ENCODE peak calls at places on chromosomes 3 and 15, in ten cellular contexts. One of them, this sample, is unnamed.

GRCh38 chr3:42123824-42124500 is 32.8 kb downstream of the TRAK1 start:
- DNase-seq in hippocampal formation: no peak
- DNase-seq in T-cell: no peak
- DNase-seq in activated CD4-positive, alpha-beta T cell treated with anti-CD3 and anti-CD28 coated beads, Interleukin-2, amount 10 ng/mL, durations not matched to agents 7 days and 5 days: no peak
- DNase-seq in skeletal muscle cell: no peak
- DNase-seq in activated CD4-positive, CD25-positive, alpha-beta regulatory T cell treated with anti-CD3 and anti-CD28 coated beads, Interleukin-2, amount 50 U/mL, for 16 hours: no peak
- DNase-seq in globus pallidus: no peak
- DNase-seq in stimulated activated CD8-positive, alpha-beta memory T cell treated with anti-CD3 and anti-CD28 coated beads, Interleukin-15, amount 100 ng/mL, for 24 hours: no peak
- DNase-seq in sciatic nerve: no peak
- DNase-seq in activated CD8-positive, alpha-beta memory T cell treated with anti-CD3 and anti-CD28 coated beads for 24 hours: peak; percentile 32
- DNase-seq in this sample: no peak

GRCh38 chr3:139718415-139718814 is 40.6 kb upstream of the NMNAT3 start:
- DNase-seq in hippocampal formation: peak; percentile 2
- DNase-seq in T-cell: no peak
- DNase-seq in activated CD4-positive, alpha-beta T cell treated with anti-CD3 and anti-CD28 coated beads, Interleukin-2, amount 10 ng/mL, durations not matched to agents 7 days and 5 days: no peak
- DNase-seq in skeletal muscle cell: peak; percentile 7
- DNase-seq in activated CD4-positive, CD25-positive, alpha-beta regulatory T cell treated with anti-CD3 and anti-CD28 coated beads, Interleukin-2, amount 50 U/mL, for 16 hours: no peak
- DNase-seq in globus pallidus: peak; percentile 19
- DNase-seq in stimulated activated CD8-positive, alpha-beta memory T cell treated with anti-CD3 and anti-CD28 coated beads, Interleukin-15, amount 100 ng/mL, for 24 hours: no peak
- DNase-seq in sciatic nerve: no peak
- DNase-seq in activated CD8-positive, alpha-beta memory T cell treated with anti-CD3 and anti-CD28 coated beads for 24 hours: no peak
- DNase-seq in this sample: no peak

GRCh38 chr15:40743466-40743865 is 11.6 kb downstream of the RMDN3 start:
- DNase-seq in hippocampal formation: no peak
- DNase-seq in T-cell: no peak
- DNase-seq in activated CD4-positive, alpha-beta T cell treated with anti-CD3 and anti-CD28 coated beads, Interleukin-2, amount 10 ng/mL, durations not matched to agents 7 days and 5 days: peak; percentile 33
- DNase-seq in skeletal muscle cell: no peak
- DNase-seq in activated CD4-positive, CD25-positive, alpha-beta regulatory T cell treated with anti-CD3 and anti-CD28 coated beads, Interleukin-2, amount 50 U/mL, for 16 hours: no peak
- DNase-seq in globus pallidus: no peak
- DNase-seq in stimulated activated CD8-positive, alpha-beta memory T cell treated with anti-CD3 and anti-CD28 coated beads, Interleukin-15, amount 100 ng/mL, for 24 hours: no peak
- DNase-seq in sciatic nerve: peak; percentile 4
- DNase-seq in activated CD8-positive, alpha-beta memory T cell treated with anti-CD3 and anti-CD28 coated beads for 24 hours: no peak
- DNase-seq in this sample: no peak

GRCh38 chr3:128619146-128619890 is 31.3 kb downstream of the RPN1 start:
- DNase-seq in hippocampal formation: no peak
- DNase-seq in T-cell: no peak
- DNase-seq in activated CD4-positive, alpha-beta T cell treated with anti-CD3 and anti-CD28 coated beads, Interleukin-2, amount 10 ng/mL, durations not matched to agents 7 days and 5 days: peak; percentile 26
- DNase-seq in skeletal muscle cell: peak; percentile 89
- DNase-seq in activated CD4-positive, CD25-positive, alpha-beta regulatory T cell treated with anti-CD3 and anti-CD28 coated beads, Interleukin-2, amount 50 U/mL, for 16 hours: no peak
- DNase-seq in globus pallidus: no peak
- DNase-seq in stimulated activated CD8-positive, alpha-beta memory T cell treated with anti-CD3 and anti-CD28 coated beads, Interleukin-15, amount 100 ng/mL, for 24 hours: no peak
- DNase-seq in sciatic nerve: no peak
- DNase-seq in activated CD8-positive, alpha-beta memory T cell treated with anti-CD3 and anti-CD28 coated beads for 24 hours: peak; percentile 69
- DNase-seq in this sample: no peak

GRCh38 chr15:29805043-29805707 is 17.1 kb downstream of the TJP1 start:
- DNase-seq in hippocampal formation: peak; percentile 59
- DNase-seq in T-cell: no peak
- DNase-seq in activated CD4-positive, alpha-beta T cell treated with anti-CD3 and anti-CD28 coated beads, Interleukin-2, amount 10 ng/mL, durations not matched to agents 7 days and 5 days: no peak
- DNase-seq in skeletal muscle cell: peak; percentile 72
- DNase-seq in activated CD4-positive, CD25-positive, alpha-beta regulatory T cell treated with anti-CD3 and anti-CD28 coated beads, Interleukin-2, amount 50 U/mL, for 16 hours: no peak
- DNase-seq in globus pallidus: peak; percentile 93
- DNase-seq in stimulated activated CD8-positive, alpha-beta memory T cell treated with anti-CD3 and anti-CD28 coated beads, Interleukin-15, amount 100 ng/mL, for 24 hours: no peak
- DNase-seq in sciatic nerve: no peak
- DNase-seq in activated CD8-positive, alpha-beta memory T cell treated with anti-CD3 and anti-CD28 coated beads for 24 hours: no peak
- DNase-seq in this sample: no peak

GRCh38 chr3:8817486-8817885 is 48.1 kb upstream of the OXTR start:
- DNase-seq in hippocampal formation: no peak
- DNase-seq in T-cell: no peak
- DNase-seq in activated CD4-positive, alpha-beta T cell treated with anti-CD3 and anti-CD28 coated beads, Interleukin-2, amount 10 ng/mL, durations not matched to agents 7 days and 5 days: no peak
- DNase-seq in skeletal muscle cell: no peak
- DNase-seq in activated CD4-positive, CD25-positive, alpha-beta regulatory T cell treated with anti-CD3 and anti-CD28 coated beads, Interleukin-2, amount 50 U/mL, for 16 hours: no peak
- DNase-seq in globus pallidus: no peak
- DNase-seq in stimulated activated CD8-positive, alpha-beta memory T cell treated with anti-CD3 and anti-CD28 coated beads, Interleukin-15, amount 100 ng/mL, for 24 hours: no peak
- DNase-seq in sciatic nerve: no peak
- DNase-seq in activated CD8-positive, alpha-beta memory T cell treated with anti-CD3 and anti-CD28 coated beads for 24 hours: no peak
- DNase-seq in this sample: no peak

GRCh38 chr3:141482250-141482937 is 4.4 kb upstream of the RASA2 start:
- DNase-seq in hippocampal formation: no peak
- DNase-seq in T-cell: no peak
- DNase-seq in activated CD4-positive, alpha-beta T cell treated with anti-CD3 and anti-CD28 coated beads, Interleukin-2, amount 10 ng/mL, durations not matched to agents 7 days and 5 days: no peak
- DNase-seq in skeletal muscle cell: peak; percentile 75
- DNase-seq in activated CD4-positive, CD25-positive, alpha-beta regulatory T cell treated with anti-CD3 and anti-CD28 coated beads, Interleukin-2, amount 50 U/mL, for 16 hours: no peak
- DNase-seq in globus pallidus: no peak
- DNase-seq in stimulated activated CD8-positive, alpha-beta memory T cell treated with anti-CD3 and anti-CD28 coated beads, Interleukin-15, amount 100 ng/mL, for 24 hours: no peak
- DNase-seq in sciatic nerve: no peak
- DNase-seq in activated CD8-positive, alpha-beta memory T cell treated with anti-CD3 and anti-CD28 coated beads for 24 hours: no peak
- DNase-seq in this sample: no peak

GRCh38 chr15:80152896-80153876 is at the start of gene FAH:
- DNase-seq in hippocampal formation: peak; percentile 69
- DNase-seq in T-cell: peak; percentile 29
- DNase-seq in activated CD4-positive, alpha-beta T cell treated with anti-CD3 and anti-CD28 coated beads, Interleukin-2, amount 10 ng/mL, durations not matched to agents 7 days and 5 days: peak; percentile 53
- DNase-seq in skeletal muscle cell: no peak
- DNase-seq in activated CD4-positive, CD25-positive, alpha-beta regulatory T cell treated with anti-CD3 and anti-CD28 coated beads, Interleukin-2, amount 50 U/mL, for 16 hours: no peak
- DNase-seq in globus pallidus: no peak
- DNase-seq in stimulated activated CD8-positive, alpha-beta memory T cell treated with anti-CD3 and anti-CD28 coated beads, Interleukin-15, amount 100 ng/mL, for 24 hours: peak; percentile 8
- DNase-seq in sciatic nerve: no peak
- DNase-seq in activated CD8-positive, alpha-beta memory T cell treated with anti-CD3 and anti-CD28 coated beads for 24 hours: peak; percentile 79
- DNase-seq in this sample: no peak

GRCh38 chr3:186955898-186956696 is 25.8 kb downstream of the ST6GAL1 start:
- DNase-seq in hippocampal formation: no peak
- DNase-seq in T-cell: peak; percentile 30
- DNase-seq in activated CD4-positive, alpha-beta T cell treated with anti-CD3 and anti-CD28 coated beads, Interleukin-2, amount 10 ng/mL, durations not matched to agents 7 days and 5 days: no peak
- DNase-seq in skeletal muscle cell: no peak
- DNase-seq in activated CD4-positive, CD25-positive, alpha-beta regulatory T cell treated with anti-CD3 and anti-CD28 coated beads, Interleukin-2, amount 50 U/mL, for 16 hours: no peak
- DNase-seq in globus pallidus: no peak
- DNase-seq in stimulated activated CD8-positive, alpha-beta memory T cell treated with anti-CD3 and anti-CD28 coated beads, Interleukin-15, amount 100 ng/mL, for 24 hours: no peak
- DNase-seq in sciatic nerve: no peak
- DNase-seq in activated CD8-positive, alpha-beta memory T cell treated with anti-CD3 and anti-CD28 coated beads for 24 hours: no peak
- DNase-seq in this sample: no peak

GRCh38 chr3:39454818-39455217 is 12.7 kb upstream of the MOBP start:
- DNase-seq in hippocampal formation: no peak
- DNase-seq in T-cell: no peak
- DNase-seq in activated CD4-positive, alpha-beta T cell treated with anti-CD3 and anti-CD28 coated beads, Interleukin-2, amount 10 ng/mL, durations not matched to agents 7 days and 5 days: no peak
- DNase-seq in skeletal muscle cell: no peak
- DNase-seq in activated CD4-positive, CD25-positive, alpha-beta regulatory T cell treated with anti-CD3 and anti-CD28 coated beads, Interleukin-2, amount 50 U/mL, for 16 hours: no peak
- DNase-seq in globus pallidus: no peak
- DNase-seq in stimulated activated CD8-positive, alpha-beta memory T cell treated with anti-CD3 and anti-CD28 coated beads, Interleukin-15, amount 100 ng/mL, for 24 hours: no peak
- DNase-seq in sciatic nerve: no peak
- DNase-seq in activated CD8-positive, alpha-beta memory T cell treated with anti-CD3 and anti-CD28 coated beads for 24 hours: no peak
- DNase-seq in this sample: no peak

GRCh38 chr15:69314736-69315135 is 16.0 kb downstream of the PAQR5 start:
- DNase-seq in hippocampal formation: no peak
- DNase-seq in T-cell: no peak
- DNase-seq in activated CD4-positive, alpha-beta T cell treated with anti-CD3 and anti-CD28 coated beads, Interleukin-2, amount 10 ng/mL, durations not matched to agents 7 days and 5 days: no peak
- DNase-seq in skeletal muscle cell: no peak
- DNase-seq in activated CD4-positive, CD25-positive, alpha-beta regulatory T cell treated with anti-CD3 and anti-CD28 coated beads, Interleukin-2, amount 50 U/mL, for 16 hours: no peak
- DNase-seq in globus pallidus: no peak
- DNase-seq in stimulated activated CD8-positive, alpha-beta memory T cell treated with anti-CD3 and anti-CD28 coated beads, Interleukin-15, amount 100 ng/mL, for 24 hours: no peak
- DNase-seq in sciatic nerve: no peak
- DNase-seq in activated CD8-positive, alpha-beta memory T cell treated with anti-CD3 and anti-CD28 coated beads for 24 hours: no peak
- DNase-seq in this sample: no peak

GRCh38 chr3:176978441-176978840 is 218.8 kb downstream of the TBL1XR1 start:
- DNase-seq in hippocampal formation: no peak
- DNase-seq in T-cell: no peak
- DNase-seq in activated CD4-positive, alpha-beta T cell treated with anti-CD3 and anti-CD28 coated beads, Interleukin-2, amount 10 ng/mL, durations not matched to agents 7 days and 5 days: no peak
- DNase-seq in skeletal muscle cell: no peak
- DNase-seq in activated CD4-positive, CD25-positive, alpha-beta regulatory T cell treated with anti-CD3 and anti-CD28 coated beads, Interleukin-2, amount 50 U/mL, for 16 hours: no peak
- DNase-seq in globus pallidus: no peak
- DNase-seq in stimulated activated CD8-positive, alpha-beta memory T cell treated with anti-CD3 and anti-CD28 coated beads, Interleukin-15, amount 100 ng/mL, for 24 hours: no peak
- DNase-seq in sciatic nerve: no peak
- DNase-seq in activated CD8-positive, alpha-beta memory T cell treated with anti-CD3 and anti-CD28 coated beads for 24 hours: no peak
- DNase-seq in this sample: no peak

GRCh38 chr3:134832585-134832984 is 37.5 kb downstream of the EPHB1 start:
- DNase-seq in hippocampal formation: no peak
- DNase-seq in T-cell: no peak
- DNase-seq in activated CD4-positive, alpha-beta T cell treated with anti-CD3 and anti-CD28 coated beads, Interleukin-2, amount 10 ng/mL, durations not matched to agents 7 days and 5 days: no peak
- DNase-seq in skeletal muscle cell: no peak
- DNase-seq in activated CD4-positive, CD25-positive, alpha-beta regulatory T cell treated with anti-CD3 and anti-CD28 coated beads, Interleukin-2, amount 50 U/mL, for 16 hours: no peak
- DNase-seq in globus pallidus: no peak
- DNase-seq in stimulated activated CD8-positive, alpha-beta memory T cell treated with anti-CD3 and anti-CD28 coated beads, Interleukin-15, amount 100 ng/mL, for 24 hours: no peak
- DNase-seq in sciatic nerve: no peak
- DNase-seq in activated CD8-positive, alpha-beta memory T cell treated with anti-CD3 and anti-CD28 coated beads for 24 hours: no peak
- DNase-seq in this sample: no peak

GRCh38 chr15:31145271-31145911 is 43.9 kb upstream of the TRPM1 start:
- DNase-seq in hippocampal formation: no peak
- DNase-seq in T-cell: no peak
- DNase-seq in activated CD4-positive, alpha-beta T cell treated with anti-CD3 and anti-CD28 coated beads, Interleukin-2, amount 10 ng/mL, durations not matched to agents 7 days and 5 days: no peak
- DNase-seq in skeletal muscle cell: no peak
- DNase-seq in activated CD4-positive, CD25-positive, alpha-beta regulatory T cell treated with anti-CD3 and anti-CD28 coated beads, Interleukin-2, amount 50 U/mL, for 16 hours: no peak
- DNase-seq in globus pallidus: no peak
- DNase-seq in stimulated activated CD8-positive, alpha-beta memory T cell treated with anti-CD3 and anti-CD28 coated beads, Interleukin-15, amount 100 ng/mL, for 24 hours: no peak
- DNase-seq in sciatic nerve: no peak
- DNase-seq in activated CD8-positive, alpha-beta memory T cell treated with anti-CD3 and anti-CD28 coated beads for 24 hours: no peak
- DNase-seq in this sample: no peak

GRCh38 chr15:73403171-73403570 is 34.4 kb upstream of the HCN4 start:
- DNase-seq in hippocampal formation: no peak
- DNase-seq in T-cell: no peak
- DNase-seq in activated CD4-positive, alpha-beta T cell treated with anti-CD3 and anti-CD28 coated beads, Interleukin-2, amount 10 ng/mL, durations not matched to agents 7 days and 5 days: no peak
- DNase-seq in skeletal muscle cell: no peak
- DNase-seq in activated CD4-positive, CD25-positive, alpha-beta regulatory T cell treated with anti-CD3 and anti-CD28 coated beads, Interleukin-2, amount 50 U/mL, for 16 hours: no peak
- DNase-seq in globus pallidus: no peak
- DNase-seq in stimulated activated CD8-positive, alpha-beta memory T cell treated with anti-CD3 and anti-CD28 coated beads, Interleukin-15, amount 100 ng/mL, for 24 hours: no peak
- DNase-seq in sciatic nerve: no peak
- DNase-seq in activated CD8-positive, alpha-beta memory T cell treated with anti-CD3 and anti-CD28 coated beads for 24 hours: no peak
- DNase-seq in this sample: no peak

GRCh38 chr3:108159865-108160264 is 62.4 kb downstream of the IFT57 start:
- DNase-seq in hippocampal formation: no peak
- DNase-seq in T-cell: no peak
- DNase-seq in activated CD4-positive, alpha-beta T cell treated with anti-CD3 and anti-CD28 coated beads, Interleukin-2, amount 10 ng/mL, durations not matched to agents 7 days and 5 days: no peak
- DNase-seq in skeletal muscle cell: no peak
- DNase-seq in activated CD4-positive, CD25-positive, alpha-beta regulatory T cell treated with anti-CD3 and anti-CD28 coated beads, Interleukin-2, amount 50 U/mL, for 16 hours: no peak
- DNase-seq in globus pallidus: no peak
- DNase-seq in stimulated activated CD8-positive, alpha-beta memory T cell treated with anti-CD3 and anti-CD28 coated beads, Interleukin-15, amount 100 ng/mL, for 24 hours: no peak
- DNase-seq in sciatic nerve: no peak
- DNase-seq in activated CD8-positive, alpha-beta memory T cell treated with anti-CD3 and anti-CD28 coated beads for 24 hours: no peak
- DNase-seq in this sample: no peak

GRCh38 chr3:10248184-10248983 is at the start of gene TATDN2:
- DNase-seq in hippocampal formation: peak; percentile 82
- DNase-seq in T-cell: peak; percentile 87
- DNase-seq in activated CD4-positive, alpha-beta T cell treated with anti-CD3 and anti-CD28 coated beads, Interleukin-2, amount 10 ng/mL, durations not matched to agents 7 days and 5 days: peak; percentile 97
- DNase-seq in skeletal muscle cell: peak; percentile 82
- DNase-seq in activated CD4-positive, CD25-positive, alpha-beta regulatory T cell treated with anti-CD3 and anti-CD28 coated beads, Interleukin-2, amount 50 U/mL, for 16 hours: peak; percentile 87
- DNase-seq in globus pallidus: peak; percentile 88
- DNase-seq in stimulated activated CD8-positive, alpha-beta memory T cell treated with anti-CD3 and anti-CD28 coated beads, Interleukin-15, amount 100 ng/mL, for 24 hours: peak; percentile 70
- DNase-seq in sciatic nerve: peak; percentile 98
- DNase-seq in activated CD8-positive, alpha-beta memory T cell treated with anti-CD3 and anti-CD28 coated beads for 24 hours: peak; percentile 93
- DNase-seq in this sample: peak; percentile 98

GRCh38 chr3:43190682-43191081 is 84.8 kb upstream of the POMGNT2 start:
- DNase-seq in hippocampal formation: no peak
- DNase-seq in T-cell: no peak
- DNase-seq in activated CD4-positive, alpha-beta T cell treated with anti-CD3 and anti-CD28 coated beads, Interleukin-2, amount 10 ng/mL, durations not matched to agents 7 days and 5 days: no peak
- DNase-seq in skeletal muscle cell: peak; percentile 64
- DNase-seq in activated CD4-positive, CD25-positive, alpha-beta regulatory T cell treated with anti-CD3 and anti-CD28 coated beads, Interleukin-2, amount 50 U/mL, for 16 hours: no peak
- DNase-seq in globus pallidus: no peak
- DNase-seq in stimulated activated CD8-positive, alpha-beta memory T cell treated with anti-CD3 and anti-CD28 coated beads, Interleukin-15, amount 100 ng/mL, for 24 hours: no peak
- DNase-seq in sciatic nerve: no peak
- DNase-seq in activated CD8-positive, alpha-beta memory T cell treated with anti-CD3 and anti-CD28 coated beads for 24 hours: no peak
- DNase-seq in this sample: no peak

GRCh38 chr15:68646156-68646555 is 67.4 kb downstream of the CORO2B start:
- DNase-seq in hippocampal formation: no peak
- DNase-seq in T-cell: no peak
- DNase-seq in activated CD4-positive, alpha-beta T cell treated with anti-CD3 and anti-CD28 coated beads, Interleukin-2, amount 10 ng/mL, durations not matched to agents 7 days and 5 days: no peak
- DNase-seq in skeletal muscle cell: no peak
- DNase-seq in activated CD4-positive, CD25-positive, alpha-beta regulatory T cell treated with anti-CD3 and anti-CD28 coated beads, Interleukin-2, amount 50 U/mL, for 16 hours: no peak
- DNase-seq in globus pallidus: no peak
- DNase-seq in stimulated activated CD8-positive, alpha-beta memory T cell treated with anti-CD3 and anti-CD28 coated beads, Interleukin-15, amount 100 ng/mL, for 24 hours: no peak
- DNase-seq in sciatic nerve: peak; percentile 45
- DNase-seq in activated CD8-positive, alpha-beta memory T cell treated with anti-CD3 and anti-CD28 coated beads for 24 hours: no peak
- DNase-seq in this sample: no peak

GRCh38 chr15:59140422-59141226 is 35.7 kb downstream of the CCNB2 start:
- DNase-seq in hippocampal formation: no peak
- DNase-seq in T-cell: no peak
- DNase-seq in activated CD4-positive, alpha-beta T cell treated with anti-CD3 and anti-CD28 coated beads, Interleukin-2, amount 10 ng/mL, durations not matched to agents 7 days and 5 days: no peak
- DNase-seq in skeletal muscle cell: no peak
- DNase-seq in activated CD4-positive, CD25-positive, alpha-beta regulatory T cell treated with anti-CD3 and anti-CD28 coated beads, Interleukin-2, amount 50 U/mL, for 16 hours: no peak
- DNase-seq in globus pallidus: no peak
- DNase-seq in stimulated activated CD8-positive, alpha-beta memory T cell treated with anti-CD3 and anti-CD28 coated beads, Interleukin-15, amount 100 ng/mL, for 24 hours: no peak
- DNase-seq in sciatic nerve: no peak
- DNase-seq in activated CD8-positive, alpha-beta memory T cell treated with anti-CD3 and anti-CD28 coated beads for 24 hours: no peak
- DNase-seq in this sample: no peak

GRCh38 chr3:53817211-53817610 is 29.0 kb downstream of the CHDH start:
- DNase-seq in hippocampal formation: no peak
- DNase-seq in T-cell: no peak
- DNase-seq in activated CD4-positive, alpha-beta T cell treated with anti-CD3 and anti-CD28 coated beads, Interleukin-2, amount 10 ng/mL, durations not matched to agents 7 days and 5 days: no peak
- DNase-seq in skeletal muscle cell: no peak
- DNase-seq in activated CD4-positive, CD25-positive, alpha-beta regulatory T cell treated with anti-CD3 and anti-CD28 coated beads, Interleukin-2, amount 50 U/mL, for 16 hours: no peak
- DNase-seq in globus pallidus: no peak
- DNase-seq in stimulated activated CD8-positive, alpha-beta memory T cell treated with anti-CD3 and anti-CD28 coated beads, Interleukin-15, amount 100 ng/mL, for 24 hours: no peak
- DNase-seq in sciatic nerve: no peak
- DNase-seq in activated CD8-positive, alpha-beta memory T cell treated with anti-CD3 and anti-CD28 coated beads for 24 hours: no peak
- DNase-seq in this sample: peak; percentile 50

GRCh38 chr3:55315396-55315795 is 171.7 kb downstream of the WNT5A start:
- DNase-seq in hippocampal formation: no peak
- DNase-seq in T-cell: no peak
- DNase-seq in activated CD4-positive, alpha-beta T cell treated with anti-CD3 and anti-CD28 coated beads, Interleukin-2, amount 10 ng/mL, durations not matched to agents 7 days and 5 days: no peak
- DNase-seq in skeletal muscle cell: no peak
- DNase-seq in activated CD4-positive, CD25-positive, alpha-beta regulatory T cell treated with anti-CD3 and anti-CD28 coated beads, Interleukin-2, amount 50 U/mL, for 16 hours: no peak
- DNase-seq in globus pallidus: no peak
- DNase-seq in stimulated activated CD8-positive, alpha-beta memory T cell treated with anti-CD3 and anti-CD28 coated beads, Interleukin-15, amount 100 ng/mL, for 24 hours: no peak
- DNase-seq in sciatic nerve: no peak
- DNase-seq in activated CD8-positive, alpha-beta memory T cell treated with anti-CD3 and anti-CD28 coated beads for 24 hours: no peak
- DNase-seq in this sample: no peak

GRCh38 chr3:116391296-116392201 is 53.7 kb downstream of the LSAMP start:
- DNase-seq in hippocampal formation: no peak
- DNase-seq in T-cell: no peak
- DNase-seq in activated CD4-positive, alpha-beta T cell treated with anti-CD3 and anti-CD28 coated beads, Interleukin-2, amount 10 ng/mL, durations not matched to agents 7 days and 5 days: no peak
- DNase-seq in skeletal muscle cell: no peak
- DNase-seq in activated CD4-positive, CD25-positive, alpha-beta regulatory T cell treated with anti-CD3 and anti-CD28 coated beads, Interleukin-2, amount 50 U/mL, for 16 hours: no peak
- DNase-seq in globus pallidus: no peak
- DNase-seq in stimulated activated CD8-positive, alpha-beta memory T cell treated with anti-CD3 and anti-CD28 coated beads, Interleukin-15, amount 100 ng/mL, for 24 hours: no peak
- DNase-seq in sciatic nerve: no peak
- DNase-seq in activated CD8-positive, alpha-beta memory T cell treated with anti-CD3 and anti-CD28 coated beads for 24 hours: no peak
- DNase-seq in this sample: peak; percentile 90

GRCh38 chr15:71742964-71743363 is 67.4 kb upstream of the NR2E3 start:
- DNase-seq in hippocampal formation: no peak
- DNase-seq in T-cell: no peak
- DNase-seq in activated CD4-positive, alpha-beta T cell treated with anti-CD3 and anti-CD28 coated beads, Interleukin-2, amount 10 ng/mL, durations not matched to agents 7 days and 5 days: no peak
- DNase-seq in skeletal muscle cell: no peak
- DNase-seq in activated CD4-positive, CD25-positive, alpha-beta regulatory T cell treated with anti-CD3 and anti-CD28 coated beads, Interleukin-2, amount 50 U/mL, for 16 hours: no peak
- DNase-seq in globus pallidus: no peak
- DNase-seq in stimulated activated CD8-positive, alpha-beta memory T cell treated with anti-CD3 and anti-CD28 coated beads, Interleukin-15, amount 100 ng/mL, for 24 hours: no peak
- DNase-seq in sciatic nerve: no peak
- DNase-seq in activated CD8-positive, alpha-beta memory T cell treated with anti-CD3 and anti-CD28 coated beads for 24 hours: no peak
- DNase-seq in this sample: no peak

GRCh38 chr15:88744548-88745020 is 58.7 kb upstream of the ACAN start:
- DNase-seq in hippocampal formation: no peak
- DNase-seq in T-cell: no peak
- DNase-seq in activated CD4-positive, alpha-beta T cell treated with anti-CD3 and anti-CD28 coated beads, Interleukin-2, amount 10 ng/mL, durations not matched to agents 7 days and 5 days: no peak
- DNase-seq in skeletal muscle cell: no peak
- DNase-seq in activated CD4-positive, CD25-positive, alpha-beta regulatory T cell treated with anti-CD3 and anti-CD28 coated beads, Interleukin-2, amount 50 U/mL, for 16 hours: no peak
- DNase-seq in globus pallidus: no peak
- DNase-seq in stimulated activated CD8-positive, alpha-beta memory T cell treated with anti-CD3 and anti-CD28 coated beads, Interleukin-15, amount 100 ng/mL, for 24 hours: no peak
- DNase-seq in sciatic nerve: no peak
- DNase-seq in activated CD8-positive, alpha-beta memory T cell treated with anti-CD3 and anti-CD28 coated beads for 24 hours: no peak
- DNase-seq in this sample: no peak

GRCh38 chr3:126837773-126838172 is 133.7 kb downstream of the CHCHD6 start:
- DNase-seq in hippocampal formation: no peak
- DNase-seq in T-cell: no peak
- DNase-seq in activated CD4-positive, alpha-beta T cell treated with anti-CD3 and anti-CD28 coated beads, Interleukin-2, amount 10 ng/mL, durations not matched to agents 7 days and 5 days: no peak
- DNase-seq in skeletal muscle cell: no peak
- DNase-seq in activated CD4-positive, CD25-positive, alpha-beta regulatory T cell treated with anti-CD3 and anti-CD28 coated beads, Interleukin-2, amount 50 U/mL, for 16 hours: no peak
- DNase-seq in globus pallidus: no peak
- DNase-seq in stimulated activated CD8-positive, alpha-beta memory T cell treated with anti-CD3 and anti-CD28 coated beads, Interleukin-15, amount 100 ng/mL, for 24 hours: no peak
- DNase-seq in sciatic nerve: no peak
- DNase-seq in activated CD8-positive, alpha-beta memory T cell treated with anti-CD3 and anti-CD28 coated beads for 24 hours: peak; percentile 37
- DNase-seq in this sample: no peak

GRCh38 chr3:69930564-69930963 is 69.0 kb upstream of the SAMMSON start:
- DNase-seq in hippocampal formation: peak; percentile 45
- DNase-seq in T-cell: no peak
- DNase-seq in activated CD4-positive, alpha-beta T cell treated with anti-CD3 and anti-CD28 coated beads, Interleukin-2, amount 10 ng/mL, durations not matched to agents 7 days and 5 days: no peak
- DNase-seq in skeletal muscle cell: no peak
- DNase-seq in activated CD4-positive, CD25-positive, alpha-beta regulatory T cell treated with anti-CD3 and anti-CD28 coated beads, Interleukin-2, amount 50 U/mL, for 16 hours: no peak
- DNase-seq in globus pallidus: peak; percentile 85
- DNase-seq in stimulated activated CD8-positive, alpha-beta memory T cell treated with anti-CD3 and anti-CD28 coated beads, Interleukin-15, amount 100 ng/mL, for 24 hours: no peak
- DNase-seq in sciatic nerve: no peak
- DNase-seq in activated CD8-positive, alpha-beta memory T cell treated with anti-CD3 and anti-CD28 coated beads for 24 hours: no peak
- DNase-seq in this sample: no peak

GRCh38 chr15:45871121-45871855 is 236.5 kb downstream of the SQOR start:
- DNase-seq in hippocampal formation: no peak
- DNase-seq in T-cell: no peak
- DNase-seq in activated CD4-positive, alpha-beta T cell treated with anti-CD3 and anti-CD28 coated beads, Interleukin-2, amount 10 ng/mL, durations not matched to agents 7 days and 5 days: no peak
- DNase-seq in skeletal muscle cell: no peak
- DNase-seq in activated CD4-positive, CD25-positive, alpha-beta regulatory T cell treated with anti-CD3 and anti-CD28 coated beads, Interleukin-2, amount 50 U/mL, for 16 hours: no peak
- DNase-seq in globus pallidus: no peak
- DNase-seq in stimulated activated CD8-positive, alpha-beta memory T cell treated with anti-CD3 and anti-CD28 coated beads, Interleukin-15, amount 100 ng/mL, for 24 hours: no peak
- DNase-seq in sciatic nerve: no peak
- DNase-seq in activated CD8-positive, alpha-beta memory T cell treated with anti-CD3 and anti-CD28 coated beads for 24 hours: no peak
- DNase-seq in this sample: no peak

This sample was measured in chondrocyte.